ENCODE peak calls at places on chromosomes 1 and 21, in eight cellular contexts. O is activated CD8-positive, alpha-beta T cell treated with anti-CD3 and anti-CD28 coated beads, Interleukin-2, amount 10 ng/mL, durations not matched to agents 7 days and 5 days; A is mammary epithelial cell; T is dorsolateral prefrontal cortex; N is glutamatergic neuron; I is T-helper 2 cell; M is hippocampal formation; P is coronary artery. J is an unnamed sample.

GRCh38 chr1:4305526-4306301 is 348.7 kb upstream of the AJAP1 start:
- DNase-seq in O (no peak), A (no peak), T (no peak), N (no peak), I (no peak), M (no peak), P (peak; percentile 41), J (no peak)

GRCh38 chr1:116064616-116065015 is 46.6 kb upstream of the MAB21L3 start:
- DNase-seq in O (no peak), A (peak; percentile 17), T (no peak), N (no peak), I (no peak), M (no peak), P (no peak), J (no peak)

GRCh38 chr1:157575744-157576143 is 22.1 kb downstream of the FCRL4 start:
- DNase-seq in O (no peak), A (no peak), T (no peak), N (no peak), I (no peak), M (no peak), P (no peak), J (no peak)

GRCh38 chr1:31064685-31065309 is 720 bp downstream of the PUM1 start:
- DNase-seq in O (no peak), A (no peak), T (peak; percentile 30), N (no peak), I (no peak), M (peak; percentile 47), P (peak; percentile 74), J (no peak)

GRCh38 chr1:67190942-67191341 is 24.7 kb downstream of the IL23R start:
- DNase-seq in O (no peak), A (no peak), T (no peak), N (no peak), I (no peak), M (no peak), P (no peak), J (no peak)

GRCh38 chr1:52836035-52836434 is 6.5 kb upstream of the ZYG11A start:
- DNase-seq in O (no peak), A (no peak), T (no peak), N (no peak), I (no peak), M (no peak), P (no peak), J (no peak)

GRCh38 chr1:25068316-25068715 is 138.2 kb upstream of the RUNX3 start:
- DNase-seq in O (no peak), A (no peak), T (no peak), N (peak; percentile 0), I (no peak), M (no peak), P (no peak), J (no peak)

GRCh38 chr1:112247971-112248370 is 148.0 kb upstream of the CTTNBP2NL start:
- DNase-seq in O (no peak), A (no peak), T (no peak), N (no peak), I (no peak), M (no peak), P (no peak), J (no peak)

GRCh38 chr1:38045431-38046332 is 911 bp downstream of the POU3F1 start:
- DNase-seq in O (no peak), A (no peak), T (no peak), N (peak; percentile 70), I (no peak), M (no peak), P (no peak), J (no peak)

GRCh38 chr21:34900376-34900775 is 148.7 kb downstream of the RUNX1 start:
- DNase-seq in O (peak; percentile 5), A (peak; percentile 90), T (no peak), N (no peak), I (no peak), M (no peak), P (no peak), J (no peak)

GRCh38 chr1:153778051-153778823 is 3.0 kb downstream of the SLC27A3 start:
- DNase-seq in O (no peak), A (no peak), T (no peak), N (no peak), I (no peak), M (no peak), P (no peak), J (no peak)

GRCh38 chr1:17605582-17606344 is 66.3 kb downstream of the ARHGEF10L start:
- DNase-seq in O (no peak), A (no peak), T (no peak), N (no peak), I (no peak), M (no peak), P (no peak), J (no peak)

GRCh38 chr21:32826317-32827167 is 55.0 kb upstream of the PAXBP1 start:
- DNase-seq in O (peak; percentile 53), A (peak; percentile 38), T (peak; percentile 57), N (no peak), I (no peak), M (peak; percentile 69), P (no peak), J (no peak)

GRCh38 chr1:38680801-38681510 is 178.6 kb downstream of the RRAGC start:
- DNase-seq in O (no peak), A (no peak), T (no peak), N (no peak), I (no peak), M (no peak), P (no peak), J (no peak)

GRCh38 chr1:91851130-91852010 is 34.6 kb downstream of the TGFBR3 start:
- DNase-seq in O (no peak), A (no peak), T (peak; percentile 63), N (no peak), I (no peak), M (no peak), P (peak; percentile 87), J (peak; percentile 40)

GRCh38 chr1:160768295-160768657 is 27.7 kb upstream of the LY9 start:
- DNase-seq in O (peak; percentile 93), A (peak; percentile 40), T (no peak), N (peak; percentile 44), I (peak; percentile 73), M (no peak), P (no peak), J (no peak)

GRCh38 chr1:185244015-185244747 is 72.9 kb downstream of the IVNS1ABP start:
- DNase-seq in O (peak; percentile 26), A (peak; percentile 85), T (no peak), N (no peak), I (no peak), M (no peak), P (no peak), J (no peak)

GRCh38 chr1:203559523-203559922 is 65.6 kb downstream of the OPTC start:
- DNase-seq in O (no peak), A (peak; percentile 34), T (no peak), N (no peak), I (no peak), M (no peak), P (no peak), J (no peak)

GRCh38 chr21:31866077-31866511 is 6.7 kb upstream of the HUNK start:
- DNase-seq in O (peak; percentile 80), A (peak; percentile 53), T (peak; percentile 93), N (peak; percentile 90), I (peak; percentile 11), M (peak; percentile 65), P (peak; percentile 78), J (peak; percentile 76)

GRCh38 chr1:29719253-29719652 is 482.9 kb downstream of the PTPRU start:
- DNase-seq in O (no peak), A (peak; percentile 90), T (no peak), N (no peak), I (no peak), M (no peak), P (no peak), J (no peak)

GRCh38 chr1:176785810-176786209 is 322.8 kb downstream of the PAPPA2 start:
- DNase-seq in O (no peak), A (no peak), T (no peak), N (no peak), I (no peak), M (no peak), P (no peak), J (no peak)

GRCh38 chr1:43275826-43276620 is 6.2 kb downstream of the TMEM125 start:
- DNase-seq in O (no peak), A (no peak), T (no peak), N (no peak), I (no peak), M (no peak), P (peak; percentile 33), J (no peak)

GRCh38 chr1:100626397-100626796 is 88.5 kb downstream of the GPR88 start:
- DNase-seq in O (no peak), A (peak; percentile 38), T (no peak), N (no peak), I (no peak), M (no peak), P (no peak), J (no peak)

GRCh38 chr21:32403201-32403701 is 9.3 kb upstream of the EVA1C start:
- DNase-seq in O (peak; percentile 74), A (peak; percentile 47), T (peak; percentile 75), N (peak; percentile 62), I (peak; percentile 59), M (peak; percentile 74), P (no peak), J (peak; percentile 69)

GRCh38 chr1:5478961-5479360 is 513.3 kb downstream of the NPHP4 start:
- DNase-seq in O (no peak), A (no peak), T (no peak), N (no peak), I (no peak), M (no peak), P (no peak), J (no peak)

GRCh38 chr1:5338466-5338865 is 653.8 kb downstream of the NPHP4 start:
- DNase-seq in O (no peak), A (no peak), T (no peak), N (no peak), I (no peak), M (no peak), P (peak; percentile 33), J (no peak)

GRCh38 chr1:99217599-99217998 is 46.7 kb upstream of the PLPPR4 start:
- DNase-seq in O (no peak), A (no peak), T (no peak), N (peak; percentile 13), I (no peak), M (no peak), P (no peak), J (no peak)

GRCh38 chr1:85502625-85503083 is 37.7 kb upstream of the DDAH1 start:
- DNase-seq in O (no peak), A (peak; percentile 48), T (no peak), N (no peak), I (no peak), M (no peak), P (no peak), J (no peak)

GRCh38 chr1:162135271-162135775 is 65.8 kb downstream of the NOS1AP start:
- DNase-seq in O (no peak), A (no peak), T (no peak), N (no peak), I (no peak), M (no peak), P (no peak), J (no peak)

GRCh38 chr1:15876357-15876756 is 28.9 kb downstream of the SPEN start:
- DNase-seq in O (no peak), A (no peak), T (no peak), N (peak; percentile 47), I (no peak), M (no peak), P (no peak), J (no peak)

GRCh38 chr1:57010511-57010910 is 44.7 kb upstream of the C8B start:
- DNase-seq in O (no peak), A (no peak), T (no peak), N (no peak), I (no peak), M (no peak), P (no peak), J (no peak)

GRCh38 chr1:206674745-206675175 is 9.9 kb upstream of the MAPKAPK2 start:
- DNase-seq in O (no peak), A (peak; percentile 95), T (no peak), N (no peak), I (no peak), M (no peak), P (peak; percentile 88), J (no peak)

GRCh38 chr21:16117331-16117730 is 387.5 kb downstream of the USP25 start:
- DNase-seq in O (no peak), A (no peak), T (no peak), N (no peak), I (no peak), M (no peak), P (no peak), J (no peak)

GRCh38 chr1:236039736-236040670 is 24.9 kb downstream of the NID1 start:
- DNase-seq in O (no peak), A (no peak), T (no peak), N (no peak), I (no peak), M (no peak), P (no peak), J (no peak)